ENCODE peak calls at places on chromosome 19, in ten cellular contexts. N is cardiac fibroblast, Z is GDM1, U is dermis microvascular lymphatic vessel endothelial cell, O is RCC 7860, L is A549, E is mucosa of descending colon, C is T-helper 1 cell, T is posterior cingulate gyrus, H is NCI-H2081. P is an unnamed sample.

GRCh38 chr19:44069415-44069814 is 2.5 kb upstream of the ZNF284 start:
- DNase-seq in N (no peak), Z (no peak), U (no peak), O (no peak), L (no peak), E (no peak), C (no peak), T (no peak), H (no peak), P (no peak)

GRCh38 chr19:55210120-55210493 is 806 bp upstream of the PTPRH start:
- DNase-seq in N (peak), Z (no peak), U (peak), O (peak), L (peak), E (no peak), C (no peak), T (no peak), H (peak), P (no peak)

GRCh38 chr19:13984186-13984585 is 21.9 kb downstream of the RFX1 start:
- DNase-seq in N (no peak), Z (no peak), U (no peak), O (no peak), L (no peak), E (no peak), C (no peak), T (no peak), H (no peak), P (no peak)

GRCh38 chr19:18093439-18094161 is 4.0 kb upstream of the MAST3 start:
- DNase-seq in N (peak), Z (no peak), U (no peak), O (no peak), L (peak), E (peak), C (no peak), T (no peak), H (no peak), P (no peak)

GRCh38 chr19:19230505-19230904 is 18.7 kb downstream of the NCAN start:
- DNase-seq in N (no peak), Z (no peak), U (no peak), O (no peak), L (no peak), E (no peak), C (no peak), T (no peak), H (no peak), P (no peak)

GRCh38 chr19:3119782-3120380 is 16.0 kb upstream of the GNA15 start:
- DNase-seq in N (no peak), Z (no peak), U (no peak), O (no peak), L (no peak), E (no peak), C (no peak), T (no peak), H (no peak), P (no peak)

GRCh38 chr19:50496189-50497029 is 14.6 kb downstream of the JOSD2 start:
- DNase-seq in N (no peak), Z (no peak), U (no peak), O (no peak), L (no peak), E (peak), C (no peak), T (peak), H (no peak), P (no peak)

GRCh38 chr19:4701557-4701956 is 22.1 kb downstream of the DPP9 start:
- DNase-seq in N (no peak), Z (no peak), U (no peak), O (no peak), L (no peak), E (no peak), C (no peak), T (no peak), H (no peak), P (no peak)

GRCh38 chr19:15112385-15112784 is 5.2 kb downstream of the SYDE1 start:
- DNase-seq in N (no peak), Z (no peak), U (no peak), O (no peak), L (no peak), E (no peak), C (no peak), T (no peak), H (no peak), P (no peak)

GRCh38 chr19:31356587-31357314 is 7.5 kb upstream of the TSHZ3 start:
- DNase-seq in N (no peak), Z (no peak), U (peak), O (no peak), L (no peak), E (peak), C (no peak), T (no peak), H (no peak), P (no peak)

GRCh38 chr19:58182577-58182988 is 278 bp upstream of the ZNF274 start:
- DNase-seq in N (no peak), Z (peak), U (no peak), O (no peak), L (no peak), E (no peak), C (peak), T (no peak), H (no peak), P (no peak)

GRCh38 chr19:10329555-10329954 is 3.8 kb downstream of the RAVER1 start:
- DNase-seq in N (no peak), Z (no peak), U (no peak), O (no peak), L (no peak), E (no peak), C (no peak), T (no peak), H (no peak), P (no peak)

GRCh38 chr19:56174550-56174949 is 1.3 kb upstream of the GALP start:
- DNase-seq in N (no peak), Z (no peak), U (no peak), O (no peak), L (no peak), E (no peak), C (no peak), T (no peak), H (no peak), P (no peak)

GRCh38 chr19:48637449-48637947 is 319 bp upstream of the DBP start:
- DNase-seq in N (peak), Z (peak), U (peak), O (peak), L (peak), E (peak), C (peak), T (peak), H (peak), P (peak)

GRCh38 chr19:494171-495046 is 1.9 kb upstream of the MADCAM1 start:
- DNase-seq in N (no peak), Z (no peak), U (no peak), O (no peak), L (no peak), E (no peak), C (no peak), T (no peak), H (no peak), P (no peak)

GRCh38 chr19:18879579-18880373 is 16.2 kb downstream of the CERS1 start:
- DNase-seq in N (peak), Z (peak), U (peak), O (no peak), L (no peak), E (peak), C (no peak), T (no peak), H (peak), P (no peak)

P was measured in progenitor cell of endocrine pancreas.